ENCODE peak calls at places on chromosomes 3 and 15, in seven cellular contexts. G, M, O, D, Y, A and Z are unnamed samples.

GRCh38 chr15:44102675-44103254 is 92.3 kb downstream of the FRMD5 start:
- DNase-seq in A (no peak), D (no peak), O (no peak), Y (no peak), M (no peak), G (peak), Z (peak)

GRCh38 chr15:96142498-96142897 is 188.0 kb upstream of the NR2F2 start:
- DNase-seq in D (no peak), O (no peak), A (no peak), Y (no peak), M (no peak), G (no peak), Z (no peak)

GRCh38 chr3:105365536-105366301 is 990 bp upstream of the ALCAM start:
- DNase-seq in Y (no peak), G (peak), O (no peak), A (no peak), D (peak), M (no peak), Z (no peak)

GRCh38 chr15:52657338-52657737 is 21.9 kb downstream of the ATOSA start:
- DNase-seq in M (no peak), O (no peak), Y (no peak), G (no peak), A (no peak), D (no peak), Z (no peak)

GRCh38 chr15:80183886-80184285 is 31.1 kb downstream of the FAH start:
- DNase-seq in D (no peak), O (no peak), Y (no peak), A (no peak), M (no peak), G (no peak), Z (no peak)

GRCh38 chr3:131807822-131808221 is 227.0 kb downstream of the CPNE4 start:
- DNase-seq in A (no peak), M (no peak), O (no peak), G (no peak), D (no peak), Y (no peak), Z (no peak)

GRCh38 chr3:51380601-51381332 is 4.3 kb upstream of the MANF start:
- DNase-seq in A (no peak), M (no peak), G (no peak), O (no peak), D (no peak), Y (no peak), Z (no peak)

GRCh38 chr15:77611767-77612166 is 20.9 kb downstream of the LINGO1 start:
- DNase-seq in O (no peak), M (no peak), A (no peak), D (no peak), G (no peak), Y (peak), Z (no peak)

GRCh38 chr3:125067225-125067624 is 11.4 kb upstream of the HEG1 start:
- DNase-seq in A (no peak), D (no peak), O (no peak), G (no peak), Y (no peak), M (no peak), Z (no peak)

GRCh38 chr15:64586974-64587373 is 126.6 kb downstream of the ZNF609 start:
- DNase-seq in A (no peak), M (no peak), D (no peak), G (no peak), O (no peak), Y (no peak), Z (no peak)

GRCh38 chr3:128504957-128505730 is 12.1 kb upstream of the GATA2 start:
- DNase-seq in A (no peak), Y (no peak), M (no peak), D (no peak), O (no peak), G (no peak), Z (no peak)

GRCh38 chr3:4614927-4615326 is 121.8 kb downstream of the ITPR1 start:
- DNase-seq in D (no peak), G (no peak), A (no peak), Y (no peak), O (no peak), M (no peak), Z (no peak)

GRCh38 chr3:20104167-20104661 is 64.0 kb downstream of the KAT2B start:
- DNase-seq in O (no peak), Y (peak), D (no peak), A (no peak), M (no peak), G (no peak), Z (no peak)

GRCh38 chr3:53709256-53709655 is 137.0 kb downstream of the CHDH start:
- DNase-seq in D (no peak), M (no peak), G (peak), Y (no peak), A (no peak), O (no peak), Z (no peak)

GRCh38 chr3:131549340-131549739 is 46.6 kb upstream of the MRPL3 start:
- DNase-seq in G (no peak), O (no peak), Y (no peak), D (no peak), M (no peak), A (no peak), Z (no peak)

GRCh38 chr3:69306239-69307185 is 79.4 kb downstream of the FRMD4B start:
- DNase-seq in A (peak), D (peak), G (peak), Y (peak), M (peak), O (no peak), Z (peak)

GRCh38 chr15:45637552-45638033 is 2.8 kb downstream of the SQOR start:
- DNase-seq in G (peak), M (no peak), Y (peak), O (no peak), A (peak), D (no peak), Z (no peak)

GRCh38 chr3:195260286-195260905 is 10.6 kb downstream of the XXYLT1 start:
- DNase-seq in G (no peak), A (peak), M (no peak), Y (peak), D (no peak), O (no peak), Z (peak)

GRCh38 chr3:195257454-195258448 is 13.2 kb downstream of the XXYLT1 start:
- DNase-seq in M (no peak), G (no peak), Y (no peak), O (no peak), D (no peak), A (no peak), Z (no peak)

GRCh38 chr3:195258449-195259145 is 12.4 kb downstream of the XXYLT1 start:
- DNase-seq in D (no peak), M (no peak), O (no peak), Y (no peak), A (no peak), G (no peak), Z (no peak)

GRCh38 chr3:195259146-195259563 is 11.8 kb downstream of the XXYLT1 start:
- DNase-seq in A (no peak), G (no peak), Y (no peak), D (no peak), O (no peak), M (no peak), Z (no peak)

GRCh38 chr3:195259564-195260285 is 11.2 kb downstream of the XXYLT1 start:
- DNase-seq in M (peak), Y (peak), A (peak), G (peak), O (peak), D (peak), Z (peak)
- TF ChIP-seq POLR2A in M (peak), Y (peak), A (no peak), G (no peak), O (no peak), D (peak), Z (peak)

DNA sequence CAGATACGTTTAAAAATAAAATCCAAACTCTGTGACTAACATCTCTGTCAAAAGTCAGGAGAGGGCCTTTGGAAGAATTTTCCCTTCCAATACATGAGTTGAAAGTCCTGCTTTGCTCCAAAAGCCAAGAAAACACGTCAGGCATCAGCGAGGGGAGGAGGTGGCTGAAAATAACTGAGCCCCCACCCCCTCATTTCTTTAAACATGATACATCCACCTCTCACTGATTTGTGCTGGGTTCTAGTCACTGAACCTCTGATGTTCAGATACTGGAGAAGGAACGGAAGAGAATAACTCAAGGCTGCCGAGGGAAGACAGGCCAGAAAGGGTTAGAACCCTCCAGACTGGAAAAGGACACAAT is 9.4 kb upstream of the SEMA5B start:
- DNase-seq in M (no peak), A (no peak), Y (no peak), D (no peak), O (no peak), G (no peak), Z (no peak)
- TF ChIP-seq POLR2A in M (no peak), A (no peak), Y (no peak), D (no peak), O (no peak), G (no peak), Z (no peak)

GRCh38 chr15:74443100-74443909 is 9.5 kb upstream of the SEMA7A start:
- DNase-seq in M (no peak), Y (no peak), A (no peak), O (no peak), G (no peak), D (no peak), Z (no peak)

GRCh38 chr15:74444106-74445062 is 10.6 kb upstream of the SEMA7A start:
- DNase-seq in A (no peak), O (no peak), G (no peak), Y (no peak), M (no peak), D (no peak), Z (no peak)

GRCh38 chr15:74442063-74442462 is 8.3 kb upstream of the SEMA7A start:
- DNase-seq in G (no peak), Y (no peak), D (no peak), A (no peak), M (no peak), O (no peak), Z (no peak)

GRCh38 chr15:74441248-74441939 is 7.6 kb upstream of the SEMA7A start:
- DNase-seq in M (no peak), A (no peak), O (no peak), G (no peak), D (no peak), Y (no peak), Z (no peak)

DNA sequence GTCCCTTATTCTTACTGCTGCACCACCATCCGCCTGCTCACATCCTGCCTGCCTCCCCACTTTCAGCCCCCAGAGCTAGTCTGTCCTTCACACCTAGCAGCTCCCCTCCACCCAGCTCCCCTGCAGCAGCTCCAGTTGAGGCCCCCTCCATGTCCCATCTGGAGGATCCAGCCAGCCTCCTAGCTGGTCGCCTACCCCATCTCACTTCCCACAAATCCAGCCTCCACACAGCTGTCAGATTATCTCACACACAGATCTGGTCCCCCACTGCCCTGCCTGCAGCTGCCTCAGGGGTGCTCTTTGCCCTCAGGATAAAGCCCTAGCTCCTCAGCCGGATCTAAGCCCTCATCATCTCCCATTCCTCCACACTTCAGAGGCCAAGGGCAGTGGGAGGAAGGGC is 8.8 kb upstream of the SEMA7A start:
- DNase-seq in G (no peak), M (no peak), Y (no peak), A (no peak), O (no peak), D (peak), Z (no peak)
- TF ChIP-seq POLR2A in G (no peak), M (no peak), Y (no peak), A (no peak), O (no peak), D (no peak), Z (no peak)

GRCh38 chr3:98522538-98523281 is at the start of gene CLDND1:
- DNase-seq in A (peak), G (peak), Y (peak), O (peak), M (peak), D (peak), Z (peak)
- TF ChIP-seq POLR2A in A (no peak), G (no peak), Y (peak), O (no peak), M (peak), D (peak), Z (peak)

GRCh38 chr15:69117431-69117841 is 43.0 kb upstream of the GLCE start:
- DNase-seq in D (no peak), A (no peak), M (no peak), Y (no peak), O (no peak), G (no peak), Z (no peak)

GRCh38 chr15:69116391-69116790 is 44.0 kb upstream of the GLCE start:
- DNase-seq in A (no peak), Y (no peak), D (no peak), O (no peak), M (no peak), G (no peak), Z (no peak)

GRCh38 chr15:69118089-69118488 is 42.3 kb upstream of the GLCE start:
- DNase-seq in Y (no peak), D (no peak), G (no peak), A (no peak), O (no peak), M (no peak), Z (no peak)

GRCh38 chr15:69119016-69119415 is 41.4 kb upstream of the GLCE start:
- DNase-seq in D (no peak), A (no peak), Y (no peak), G (no peak), M (no peak), O (no peak), Z (no peak)

GRCh38 chr15:69114231-69114937 is 46.1 kb upstream of the GLCE start:
- DNase-seq in D (no peak), A (no peak), Y (no peak), G (no peak), M (no peak), O (no peak), Z (no peak)
- TF ChIP-seq POLR2A in D (no peak), A (no peak), Y (no peak), G (no peak), M (no peak), O (no peak), Z (no peak)

GRCh38 chr3:126488205-126488604 is 12.5 kb upstream of the ZXDC start:
- DNase-seq in M (no peak), A (no peak), G (no peak), O (no peak), D (peak), Y (no peak), Z (no peak)
- TF ChIP-seq POLR2A in M (no peak), A (no peak), G (no peak), O (no peak), D (no peak), Y (no peak), Z (no peak)

GRCh38 chr3:155078959-155079794 is 942 bp upstream of the MME start:
- DNase-seq in G (no peak), A (no peak), O (no peak), Y (no peak), M (no peak), D (no peak), Z (peak)

GRCh38 chr3:155080692-155081091 is 573 bp downstream of the MME start:
- DNase-seq in D (no peak), G (no peak), A (no peak), M (no peak), Y (no peak), O (no peak), Z (no peak)

GRCh38 chr3:155076888-155077287 is 3.2 kb upstream of the MME start:
- DNase-seq in M (no peak), G (no peak), A (no peak), D (no peak), O (no peak), Y (no peak), Z (no peak)

GRCh38 chr3:155083313-155083905 is 3.3 kb downstream of the MME start:
- DNase-seq in A (no peak), G (no peak), O (no peak), D (no peak), M (no peak), Y (no peak), Z (no peak)

DNA sequence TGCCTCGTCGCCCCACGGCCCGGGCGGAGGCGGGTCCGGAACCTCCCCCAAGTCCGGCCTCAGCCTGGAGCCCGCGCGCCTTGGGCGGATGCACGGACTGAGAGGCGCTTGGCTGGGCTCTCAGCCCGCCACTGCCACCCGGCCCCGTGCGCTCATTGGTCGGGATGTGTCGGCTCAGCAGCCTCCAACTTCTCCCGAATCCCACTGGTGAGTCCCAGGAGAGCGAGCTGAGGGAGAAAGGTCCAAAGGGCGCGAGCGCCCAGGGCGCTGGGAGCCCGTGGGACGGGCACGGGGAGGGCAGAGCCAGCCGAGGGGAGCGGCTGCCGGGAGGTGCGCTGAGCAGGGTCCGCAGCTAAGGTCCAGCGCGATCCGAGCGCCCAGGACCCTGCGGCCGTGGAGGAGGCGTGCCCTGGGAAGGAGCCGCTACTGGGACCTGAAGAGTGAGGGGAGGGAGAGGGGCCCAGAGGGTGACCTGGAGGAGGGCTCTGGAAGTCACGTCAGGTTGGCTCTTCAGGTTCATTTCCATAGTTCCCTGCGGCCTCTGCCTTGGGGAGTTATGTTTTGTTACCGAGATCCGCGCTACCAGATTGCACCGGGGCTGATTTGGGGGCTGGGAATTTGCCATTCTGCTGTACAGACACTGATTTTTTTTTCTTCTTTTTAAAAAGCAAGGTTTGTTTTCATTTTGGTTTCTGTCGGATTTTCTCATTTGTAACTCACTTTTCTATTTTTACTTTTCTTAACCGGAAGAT is at the start of gene MME:
- DNase-seq in O (no peak), G (peak), A (peak), M (no peak), Y (peak), D (peak), Z (peak)
- TF ChIP-seq POLR2A in O (no peak), G (no peak), A (no peak), M (no peak), Y (no peak), D (peak), Z (peak)

GRCh38 chr15:90184119-90184785 is 16.9 kb upstream of the SEMA4B start:
- DNase-seq in D (peak), M (peak), O (peak), Y (peak), G (peak), A (peak), Z (peak)
- TF ChIP-seq POLR2A in D (peak), M (no peak), O (no peak), Y (peak), G (no peak), A (no peak), Z (peak)

GRCh38 chr3:197713477-197713822 is 23.3 kb downstream of the RUBCN start:
- DNase-seq in D (no peak), A (no peak), O (no peak), Y (no peak), G (no peak), M (no peak), Z (no peak)

GRCh38 chr3:197706658-197707057 is 30.0 kb downstream of the RUBCN start:
- DNase-seq in O (no peak), Y (no peak), M (no peak), G (no peak), A (no peak), D (no peak), Z (no peak)

GRCh38 chr3:197714251-197714650 is 22.5 kb downstream of the RUBCN start:
- DNase-seq in O (no peak), D (no peak), M (no peak), A (no peak), G (no peak), Y (no peak), Z (no peak)

GRCh38 chr3:197709135-197709534 is 27.6 kb downstream of the RUBCN start:
- DNase-seq in D (no peak), A (no peak), O (no peak), G (no peak), Y (peak), M (no peak), Z (no peak)

GRCh38 chr3:197711973-197712707 is 24.6 kb downstream of the RUBCN start:
- DNase-seq in Y (peak), M (peak), A (peak), D (peak), O (peak), G (peak), Z (peak)
- TF ChIP-seq POLR2A in Y (peak), M (peak), A (no peak), D (peak), O (no peak), G (no peak), Z (no peak)